ENCODE peak calls at places on chromosomes 12 and 14, in five cellular contexts. B is MCF 10A, F is GDM1, D is uterus, Y is RKO. U is an unnamed sample.
A peak's percentile ranks its signal among the peaks of the same experiment; 100 is the strongest.

GRCh38 chr14:72443991-72444431 is 449.9 kb downstream of the DPF3 start:
- DNase-seq in Y (no peak), D (no peak), B (no peak), F (peak; percentile 51), U (no peak)

GRCh38 chr14:77508249-77508648 is 9.6 kb upstream of the ISM2 start:
- DNase-seq in B (peak; percentile 78), D (no peak), F (no peak), Y (no peak), U (no peak)

GRCh38 chr12:45051490-45052105 is 699 bp upstream of the DBX2 start:
- DNase-seq in B (peak; percentile 2), D (no peak), Y (no peak), F (no peak), U (no peak)

GRCh38 chr14:24297190-24297964 is 2.2 kb downstream of the DHRS1 start:
- DNase-seq in F (peak; percentile 12), B (peak; percentile 71), D (no peak), Y (peak; percentile 37), U (no peak)

GRCh38 chr14:30194769-30195168 is 267.1 kb upstream of the PRKD1 start:
- DNase-seq in Y (no peak), B (peak; percentile 46), D (no peak), F (no peak), U (no peak)

GRCh38 chr12:98594050-98594853 is 766 bp downstream of the SLC25A3 start:
- DNase-seq in F (no peak), B (peak; percentile 28), D (no peak), Y (peak; percentile 35), U (peak; percentile 57)

GRCh38 chr14:35695647-35696046 is 113.4 kb downstream of the RALGAPA1 start:
- DNase-seq in B (no peak), F (no peak), Y (no peak), D (no peak), U (no peak)

GRCh38 chr14:35285991-35286564 is 6.1 kb upstream of the PSMA6 start:
- DNase-seq in F (peak; percentile 74), D (no peak), B (no peak), Y (no peak), U (no peak)

GRCh38 chr12:20451759-20452158 is 83.4 kb downstream of the PDE3A start:
- DNase-seq in Y (no peak), D (no peak), F (no peak), B (peak; percentile 33), U (no peak)

GRCh38 chr12:39803151-39803550 is 183.5 kb upstream of the ABCD2 start:
- DNase-seq in D (no peak), Y (no peak), B (no peak), F (no peak), U (no peak)

GRCh38 chr14:33943081-33943480 is 7.8 kb downstream of the EGLN3 start:
- DNase-seq in Y (no peak), B (peak; percentile 26), F (no peak), D (no peak), U (no peak)

GRCh38 chr12:43104524-43104923 is 447.5 kb downstream of the ADAMTS20 start:
- DNase-seq in D (no peak), B (peak; percentile 13), Y (no peak), F (no peak), U (no peak)

GRCh38 chr14:70886421-70887206 is 20.6 kb upstream of the PCNX1 start:
- DNase-seq in F (peak; percentile 73), D (no peak), B (no peak), Y (no peak), U (no peak)

GRCh38 chr14:73718742-73719251 is 4.6 kb upstream of the PNMA1 start:
- DNase-seq in F (no peak), D (peak; percentile 78), Y (no peak), B (no peak), U (no peak)

GRCh38 chr14:84961637-84962036 is 568.3 kb upstream of the FLRT2 start:
- DNase-seq in F (no peak), D (no peak), Y (no peak), B (no peak), U (no peak)

GRCh38 chr12:48316491-48316890 is 34.2 kb downstream of the ZNF641 start:
- DNase-seq in Y (no peak), B (no peak), F (no peak), D (no peak), U (no peak)

GRCh38 chr12:122669397-122670070 is 33.6 kb downstream of the HCAR2 start:
- DNase-seq in B (peak; percentile 45), Y (no peak), F (no peak), D (no peak), U (no peak)

GRCh38 chr14:84181072-84181471 is 1348.9 kb upstream of the FLRT2 start:
- DNase-seq in Y (no peak), D (no peak), F (no peak), B (no peak), U (no peak)